ENCODE peak calls at places on chromosomes 5 and 9, in four cellular contexts. G is foreskin fibroblast; Q is CD8-positive, alpha-beta memory T cell; Z is GM23338. R is an unnamed sample.

GRCh38 chr9:121156263-121156731 is 45.4 kb downstream of the RAB14 start:
- DNase-seq in G (peak), Q (no peak), Z (no peak), R (no peak)

GRCh38 chr5:168269950-168270349 is 21.5 kb upstream of the WWC1 start:
- DNase-seq in Z (peak), G (peak), Q (no peak), R (no peak)

GRCh38 chr5:139985733-139986132 is 57.4 kb downstream of the NRG2 start:
- DNase-seq in Z (no peak), G (peak), Q (no peak), R (no peak)

GRCh38 chr9:120412425-120412951 is 167.5 kb downstream of the CDK5RAP2 start:
- DNase-seq in G (peak), Q (no peak), Z (peak), R (no peak)

GRCh38 chr5:7629559-7629958 is 221.4 kb downstream of the CFAP90 start:
- DNase-seq in G (no peak), Z (no peak), Q (no peak), R (no peak)

GRCh38 chr5:53331463-53331862 is 149.0 kb upstream of the FST start:
- DNase-seq in Q (no peak), Z (no peak), G (peak), R (no peak)

GRCh38 chr5:146690880-146691355 is 174.9 kb upstream of the GPR151 start:
- DNase-seq in G (no peak), Q (no peak), Z (no peak), R (no peak)

GRCh38 chr5:133930061-133930823 is 38.2 kb downstream of the C5orf15 start:
- DNase-seq in Q (peak), G (peak), Z (no peak), R (no peak)

GRCh38 chr9:2321523-2322148 is 300.0 kb upstream of the VLDLR start:
- DNase-seq in G (peak), Q (no peak), Z (no peak), R (no peak)

GRCh38 chr9:35566417-35566816 is 38.6 kb upstream of the TESK1 start:
- DNase-seq in Z (no peak), G (peak), Q (no peak), R (no peak)

DNA sequence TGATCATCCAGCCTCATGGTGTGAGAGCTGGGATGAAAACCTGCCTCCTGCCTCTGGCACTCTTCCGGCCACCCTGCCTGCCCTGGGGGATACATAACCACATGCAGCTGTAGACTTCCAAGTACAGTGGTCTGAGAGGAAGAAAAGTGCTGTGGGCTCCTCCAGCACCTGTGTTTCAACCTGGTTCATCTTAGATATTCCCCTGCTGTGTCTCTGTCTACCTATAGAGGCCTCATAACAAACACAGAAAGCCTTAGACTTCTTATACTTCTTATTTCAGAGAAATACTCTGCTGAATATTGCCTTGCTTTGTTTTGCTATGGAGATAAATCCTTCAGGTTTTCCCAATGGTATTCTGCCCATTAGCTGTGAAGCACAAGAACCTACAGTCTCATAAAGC is 19.6 kb upstream of the TNFAIP8 start:
- DNase-seq in Z (no peak), G (no peak), Q (no peak), R (no peak)
- H3K4me3 ChIP-seq in Z (no peak), G (no peak), Q (peak), R (no peak)

GRCh38 chr9:21334603-21334968 is 618 bp downstream of the KLHL9 start:
- DNase-seq in G (no peak), Z (peak), Q (no peak), R (no peak)

GRCh38 chr9:21334969-21335632 is at the start of gene KLHL9:
- DNase-seq in G (peak), Z (peak), Q (peak), R (peak)

GRCh38 chr9:21326526-21327139 is 8.6 kb downstream of the KLHL9 start:
- DNase-seq in Q (no peak), G (peak), Z (peak), R (no peak)

GRCh38 chr9:21336467-21336866 is 1.3 kb upstream of the KLHL9 start:
- DNase-seq in G (no peak), Q (no peak), Z (peak), R (no peak)

GRCh38 chr9:21331676-21332402 is 3.4 kb downstream of the KLHL9 start:
- DNase-seq in Z (no peak), Q (no peak), G (peak), R (no peak)
- H3K4me3 ChIP-seq in Z (peak), Q (no peak), G (no peak), R (no peak)

GRCh38 chr5:160369990-160370712 is at the start of gene C1QTNF2:
- DNase-seq in Q (no peak), Z (peak), G (peak), R (peak)

GRCh38 chr5:160367261-160367660 is 3.2 kb downstream of the C1QTNF2 start:
- DNase-seq in G (no peak), Q (no peak), Z (no peak), R (no peak)

GRCh38 chr5:160375166-160375565 is 4.7 kb upstream of the C1QTNF2 start:
- DNase-seq in G (no peak), Z (no peak), Q (no peak), R (no peak)

GRCh38 chr5:160366230-160366629 is 4.2 kb downstream of the C1QTNF2 start:
- DNase-seq in G (no peak), Z (no peak), Q (no peak), R (no peak)

GRCh38 chr5:160370713-160371034 is 248 bp upstream of the C1QTNF2 start:
- DNase-seq in Z (no peak), Q (no peak), G (no peak), R (no peak)
- H3K4me3 ChIP-seq in Z (peak), Q (no peak), G (peak), R (peak)

GRCh38 chr9:129164246-129164930 is 13.7 kb downstream of the IER5L start:
- DNase-seq in Z (peak), G (peak), Q (no peak), R (no peak)

GRCh38 chr9:129163753-129164152 is 14.3 kb downstream of the IER5L start:
- DNase-seq in Q (no peak), Z (no peak), G (no peak), R (no peak)

GRCh38 chr9:129170229-129170628 is 7.8 kb downstream of the IER5L start:
- DNase-seq in G (peak), Z (no peak), Q (no peak), R (no peak)

GRCh38 chr9:129165198-129165597 is 12.9 kb downstream of the IER5L start:
- DNase-seq in Z (no peak), G (no peak), Q (no peak), R (no peak)

GRCh38 chr9:129166962-129167557 is 11.0 kb downstream of the IER5L start:
- DNase-seq in Q (no peak), G (peak), Z (peak), R (peak)
- H3K4me3 ChIP-seq in Q (peak), G (no peak), Z (peak), R (no peak)

R was measured in heart left ventricle.